ENCODE peak calls at places on chromosomes 2 and 18, in nine cellular contexts. R is heart left ventricle; G is NCI-H2081; H is HEK293T; E is NCI-H1092; Q is CD8-positive, alpha-beta memory T cell; O is AG09309; U is Right ventricle myocardium inferior; W is HT1080. N is an unnamed sample.

GRCh38 chr2:109230980-109231420 is 102.0 kb downstream of the SH3RF3 start:
- DNase-seq in R (no peak), G (no peak), H (no peak), E (no peak), Q (no peak), O (no peak), U (no peak), W (no peak), N (no peak)

GRCh38 chr18:44778788-44779187 is 98.1 kb downstream of the SETBP1 start:
- DNase-seq in R (no peak), G (peak), H (no peak), E (no peak), Q (no peak), O (no peak), U (no peak), W (no peak), N (no peak)

GRCh38 chr2:57696016-57696415 is 350.6 kb upstream of the VRK2 start:
- DNase-seq in R (no peak), G (peak), H (peak), E (no peak), Q (no peak), O (no peak), U (no peak), W (peak), N (no peak)

GRCh38 chr2:173216668-173217067 is 138.0 kb upstream of the CDCA7 start:
- DNase-seq in R (no peak), G (no peak), H (no peak), E (no peak), Q (no peak), O (no peak), U (no peak), W (no peak), N (no peak)

GRCh38 chr2:222318026-222318711 is 19.4 kb upstream of the PAX3 start:
- DNase-seq in R (peak), G (peak), H (peak), E (peak), Q (no peak), O (peak), U (no peak), W (peak), N (peak)

GRCh38 chr2:239283961-239284801 is 116.6 kb downstream of the HDAC4 start:
- DNase-seq in R (no peak), G (no peak), H (no peak), E (no peak), Q (no peak), O (no peak), U (peak), W (no peak), N (no peak)

GRCh38 chr18:73739098-73739497 is 408.5 kb downstream of the FBXO15 start:
- DNase-seq in R (no peak), G (no peak), H (no peak), E (no peak), Q (no peak), O (no peak), U (no peak), W (peak), N (no peak)

GRCh38 chr18:58615150-58616132 is 13.4 kb downstream of the ALPK2 start:
- DNase-seq in R (no peak), G (no peak), H (no peak), E (no peak), Q (peak), O (no peak), U (no peak), W (peak), N (no peak)

GRCh38 chr2:107107351-107107750 is 221.4 kb upstream of the ST6GAL2 start:
- DNase-seq in R (no peak), G (no peak), H (no peak), E (no peak), Q (no peak), O (no peak), U (no peak), W (no peak), N (no peak)

GRCh38 chr2:30987611-30988010 is 150.6 kb downstream of the GALNT14 start:
- DNase-seq in R (no peak), G (no peak), H (no peak), E (no peak), Q (no peak), O (no peak), U (no peak), W (no peak), N (no peak)

GRCh38 chr2:25602333-25602723 is 71.0 kb downstream of the DTNB start:
- DNase-seq in R (no peak), G (no peak), H (no peak), E (no peak), Q (no peak), O (no peak), U (no peak), W (no peak), N (no peak)

GRCh38 chr2:20232837-20233207 is 7.9 kb upstream of the SDC1 start:
- DNase-seq in R (no peak), G (no peak), H (no peak), E (no peak), Q (no peak), O (no peak), U (no peak), W (no peak), N (no peak)

GRCh38 chr2:155846249-155846648 is 486.3 kb downstream of the NR4A2 start:
- DNase-seq in R (no peak), G (no peak), H (no peak), E (no peak), Q (no peak), O (no peak), U (no peak), W (peak), N (no peak)

GRCh38 chr2:134466141-134466540 is 212.3 kb downstream of the MGAT5 start:
- DNase-seq in R (no peak), G (peak), H (no peak), E (no peak), Q (no peak), O (no peak), U (no peak), W (peak), N (peak)

GRCh38 chr2:42099431-42100173 is 51.8 kb downstream of the PKDCC start:
- DNase-seq in R (no peak), G (no peak), H (no peak), E (no peak), Q (no peak), O (no peak), U (no peak), W (no peak), N (no peak)

GRCh38 chr2:182422864-182423263 is 4.0 kb downstream of the PDE1A start:
- DNase-seq in R (no peak), G (no peak), H (no peak), E (no peak), Q (no peak), O (no peak), U (no peak), W (no peak), N (no peak)

GRCh38 chr18:79460445-79461300 is 64.9 kb downstream of the NFATC1 start:
- DNase-seq in R (no peak), G (no peak), H (no peak), E (no peak), Q (no peak), O (no peak), U (no peak), W (no peak), N (no peak)

GRCh38 chr2:3450385-3451031 is 68.8 kb downstream of the ADI1 start:
- DNase-seq in R (no peak), G (no peak), H (no peak), E (no peak), Q (no peak), O (no peak), U (no peak), W (no peak), N (no peak)

GRCh38 chr2:36356199-36356989 is 816 bp downstream of the CRIM1 start:
- DNase-seq in R (peak), G (no peak), H (no peak), E (no peak), Q (peak), O (no peak), U (peak), W (no peak), N (peak)

GRCh38 chr2:144524190-144524957 is 4.5 kb upstream of the ZEB2 start:
- DNase-seq in R (peak), G (peak), H (peak), E (no peak), Q (peak), O (no peak), U (peak), W (no peak), N (peak)

GRCh38 chr18:3177902-3178687 is 41.7 kb downstream of the MYOM1 start:
- DNase-seq in R (no peak), G (no peak), H (no peak), E (no peak), Q (peak), O (no peak), U (peak), W (no peak), N (no peak)

GRCh38 chr18:35619468-35619867 is 37.9 kb downstream of the GALNT1 start:
- DNase-seq in R (no peak), G (no peak), H (no peak), E (no peak), Q (no peak), O (no peak), U (no peak), W (no peak), N (no peak)

GRCh38 chr18:33873127-33873526 is 295.1 kb downstream of the ASXL3 start:
- DNase-seq in R (no peak), G (no peak), H (no peak), E (no peak), Q (no peak), O (no peak), U (no peak), W (no peak), N (no peak)

GRCh38 chr2:236086971-236087465 is 81.2 kb downstream of the GBX2 start:
- DNase-seq in R (no peak), G (peak), H (no peak), E (no peak), Q (no peak), O (no peak), U (no peak), W (no peak), N (no peak)

GRCh38 chr2:16071039-16071864 is 130.9 kb downstream of the MYCN start:
- DNase-seq in R (no peak), G (no peak), H (no peak), E (no peak), Q (no peak), O (no peak), U (no peak), W (no peak), N (no peak)

GRCh38 chr2:236180831-236181453 is 12.8 kb upstream of the GBX2 start:
- DNase-seq in R (no peak), G (peak), H (peak), E (no peak), Q (no peak), O (peak), U (no peak), W (peak), N (peak)

GRCh38 chr2:130797493-130798435 is 39.0 kb upstream of the ARHGEF4 start:
- DNase-seq in R (peak), G (peak), H (peak), E (peak), Q (peak), O (peak), U (peak), W (peak), N (peak)

N was measured in NCI-H510A treated with DMSO at 0.1 percent for 48 hours.